ENCODE peak calls at places on chromosomes 12 and 14, in four cellular contexts. W is bronchial epithelial cell, H is posterior vena cava, C is amniotic stem cell. G is an unnamed sample.

GRCh38 chr12:114636723-114637480 is 47.1 kb downstream of the TBX3 start:
- DNase-seq in W (peak; percentile 27), H (no peak), C (no peak), G (no peak)

GRCh38 chr14:78075033-78075432 is 95.1 kb upstream of the NRXN3 start:
- DNase-seq in W (no peak), H (no peak), C (no peak), G (no peak)

GRCh38 chr12:104415308-104415980 is 41.3 kb upstream of the CHST11 start:
- DNase-seq in W (no peak), H (no peak), C (no peak), G (no peak)

GRCh38 chr12:128078311-128078851 is 188.6 kb upstream of the TMEM132C start:
- DNase-seq in W (no peak), H (no peak), C (peak; percentile 2), G (peak; percentile 11)

GRCh38 chr12:11731455-11731854 is 82.0 kb downstream of the ETV6 start:
- DNase-seq in W (peak; percentile 77), H (no peak), C (no peak), G (no peak)

GRCh38 chr12:75641031-75641780 is 129.8 kb upstream of the KRR1 start:
- DNase-seq in W (peak; percentile 92), H (no peak), C (peak; percentile 68), G (peak; percentile 97)

GRCh38 chr14:99522934-99523660 is 41.9 kb downstream of the CCNK start:
- DNase-seq in W (no peak), H (peak; percentile 81), C (no peak), G (no peak)

GRCh38 chr14:102554835-102555819 is 37.3 kb upstream of the RCOR1 start:
- DNase-seq in W (no peak), H (no peak), C (no peak), G (no peak)

GRCh38 chr14:53055003-53055402 is 98.1 kb downstream of the DDHD1 start:
- DNase-seq in W (peak; percentile 61), H (no peak), C (no peak), G (no peak)

GRCh38 chr12:131963381-131963780 is 13.6 kb downstream of the EP400 start:
- DNase-seq in W (no peak), H (peak; percentile 7), C (no peak), G (no peak)

GRCh38 chr12:32821293-32822089 is 65.8 kb upstream of the YARS2 start:
- DNase-seq in W (no peak), H (no peak), C (no peak), G (no peak)

GRCh38 chr12:105930612-105931011 is 208.1 kb downstream of the NUAK1 start:
- DNase-seq in W (no peak), H (no peak), C (no peak), G (no peak)

GRCh38 chr12:26471560-26471959 is 276.2 kb downstream of the SSPN start:
- DNase-seq in W (no peak), H (no peak), C (peak; percentile 6), G (no peak)

GRCh38 chr12:132170637-132171292 is 26.5 kb downstream of the NOC4L start:
- DNase-seq in W (no peak), H (peak; percentile 74), C (no peak), G (no peak)